ENCODE peak calls at places on chromosomes 3 and 15, in nine cellular contexts. Z, T, J, C, D, V, Y, W and I are unnamed samples.

GRCh38 chr3:104080228-104080627 is 1286.5 kb upstream of the ALCAM start:
- DNase-seq in Z (no peak), T (no peak), J (no peak), C (no peak), D (no peak), V (no peak), Y (no peak), W (no peak), I (no peak)

GRCh38 chr15:69127226-69127625 is 33.2 kb upstream of the GLCE start:
- DNase-seq in Z (no peak), T (no peak), J (no peak), C (no peak), D (no peak), V (no peak), Y (no peak), W (no peak), I (no peak)

GRCh38 chr3:25047058-25047457 is 381.0 kb upstream of the RARB start:
- DNase-seq in Z (no peak), T (no peak), J (no peak), C (no peak), D (no peak), V (no peak), Y (no peak), W (peak), I (no peak)

GRCh38 chr15:76866716-76867321 is 38.3 kb downstream of the SCAPER start:
- DNase-seq in Z (no peak), T (peak), J (no peak), C (no peak), D (peak), V (no peak), Y (no peak), W (peak), I (no peak)

GRCh38 chr15:90322531-90322930 is 29.6 kb upstream of the ZNF774 start:
- DNase-seq in Z (no peak), T (no peak), J (no peak), C (no peak), D (no peak), V (peak), Y (no peak), W (no peak), I (no peak)

GRCh38 chr15:62343397-62343796 is 178.3 kb upstream of the C2CD4B start:
- DNase-seq in Z (no peak), T (peak), J (no peak), C (no peak), D (no peak), V (no peak), Y (no peak), W (no peak), I (no peak)

GRCh38 chr3:195250473-195251251 is 20.3 kb downstream of the XXYLT1 start:
- DNase-seq in Z (no peak), T (no peak), J (peak), C (peak), D (no peak), V (peak), Y (no peak), W (peak), I (no peak)

GRCh38 chr3:146581877-146582508 is 23.2 kb downstream of the PLSCR5 start:
- DNase-seq in Z (no peak), T (no peak), J (no peak), C (no peak), D (no peak), V (no peak), Y (no peak), W (peak), I (peak)

GRCh38 chr3:102106421-102107097 is 257.2 kb downstream of the NFKBIZ start:
- DNase-seq in Z (no peak), T (no peak), J (no peak), C (no peak), D (no peak), V (no peak), Y (no peak), W (peak), I (no peak)

GRCh38 chr3:87461036-87461435 is 184.7 kb upstream of the POU1F1 start:
- DNase-seq in Z (no peak), T (no peak), J (no peak), C (no peak), D (no peak), V (no peak), Y (no peak), W (no peak), I (no peak)

GRCh38 chr3:184560992-184561328 is 625 bp upstream of the EPHB3 start:
- DNase-seq in Z (no peak), T (no peak), J (no peak), C (no peak), D (no peak), V (no peak), Y (no peak), W (no peak), I (peak)